ENCODE peak calls at places on chromosomes 3 and 15, in seven cellular contexts. One of them, this sample, is unnamed.

GRCh38 chr3:39285333-39285732 is 5.5 kb upstream of the CX3CR1 start:
- DNase-seq in A549: no peak
- DNase-seq in H54: no peak
- DNase-seq in tibial nerve: no peak
- DNase-seq in lower leg skin: no peak
- DNase-seq in breast epithelium: no peak
- DNase-seq in heart left ventricle: no peak
- DNase-seq in this sample: no peak

GRCh38 chr3:120636790-120637401 is 40.8 kb downstream of the NDUFB4 start:
- DNase-seq in lower leg skin: no peak
- DNase-seq in breast epithelium: no peak
- DNase-seq in H54: no peak
- DNase-seq in tibial nerve: no peak
- DNase-seq in A549: no peak
- DNase-seq in heart left ventricle: no peak
- DNase-seq in this sample: no peak

GRCh38 chr3:15204005-15204404 is 2.0 kb upstream of the CAPN7 start:
- DNase-seq in heart left ventricle: no peak
- DNase-seq in H54: peak
- DNase-seq in A549: no peak
- DNase-seq in tibial nerve: no peak
- DNase-seq in breast epithelium: no peak
- DNase-seq in lower leg skin: no peak
- DNase-seq in this sample: no peak

GRCh38 chr15:88861621-88862020 is 33.7 kb downstream of the HAPLN3 start:
- DNase-seq in heart left ventricle: no peak
- DNase-seq in H54: no peak
- DNase-seq in tibial nerve: no peak
- DNase-seq in A549: no peak
- DNase-seq in breast epithelium: no peak
- DNase-seq in lower leg skin: no peak
- DNase-seq in this sample: no peak

GRCh38 chr3:194255252-194256039 is 95.7 kb downstream of the CPN2 start:
- DNase-seq in A549: no peak
- DNase-seq in heart left ventricle: peak
- DNase-seq in H54: no peak
- DNase-seq in lower leg skin: peak
- DNase-seq in breast epithelium: peak
- DNase-seq in tibial nerve: no peak
- DNase-seq in this sample: peak

GRCh38 chr3:184417619-184418327 is 37.9 kb downstream of the CHRD start:
- DNase-seq in lower leg skin: peak
- DNase-seq in tibial nerve: peak
- DNase-seq in A549: peak
- DNase-seq in heart left ventricle: peak
- DNase-seq in breast epithelium: peak
- DNase-seq in H54: peak
- DNase-seq in this sample: peak

GRCh38 chr3:178343433-178344038 is 192.7 kb upstream of the KCNMB2 start:
- DNase-seq in lower leg skin: no peak
- DNase-seq in tibial nerve: no peak
- DNase-seq in breast epithelium: no peak
- DNase-seq in heart left ventricle: no peak
- DNase-seq in H54: no peak
- DNase-seq in A549: no peak
- DNase-seq in this sample: no peak

GRCh38 chr3:23113455-23114171 is 89.5 kb upstream of the UBE2E2 start:
- DNase-seq in breast epithelium: no peak
- DNase-seq in lower leg skin: no peak
- DNase-seq in heart left ventricle: no peak
- DNase-seq in H54: no peak
- DNase-seq in A549: no peak
- DNase-seq in tibial nerve: no peak
- DNase-seq in this sample: no peak

GRCh38 chr3:126104742-126105605 is 21.1 kb upstream of the SLC41A3 start:
- DNase-seq in breast epithelium: peak
- DNase-seq in A549: no peak
- DNase-seq in lower leg skin: peak
- DNase-seq in H54: no peak
- DNase-seq in heart left ventricle: no peak
- DNase-seq in tibial nerve: no peak
- DNase-seq in this sample: no peak

GRCh38 chr3:13612829-13613228 is 63.9 kb downstream of the FBLN2 start:
- DNase-seq in tibial nerve: peak
- DNase-seq in A549: no peak
- DNase-seq in breast epithelium: no peak
- DNase-seq in heart left ventricle: peak
- DNase-seq in H54: no peak
- DNase-seq in lower leg skin: peak
- DNase-seq in this sample: no peak

GRCh38 chr3:42216820-42217416 is 49.1 kb downstream of the CCK start:
- DNase-seq in heart left ventricle: no peak
- DNase-seq in tibial nerve: no peak
- DNase-seq in H54: peak
- DNase-seq in lower leg skin: no peak
- DNase-seq in breast epithelium: no peak
- DNase-seq in A549: no peak
- DNase-seq in this sample: no peak

DNA sequence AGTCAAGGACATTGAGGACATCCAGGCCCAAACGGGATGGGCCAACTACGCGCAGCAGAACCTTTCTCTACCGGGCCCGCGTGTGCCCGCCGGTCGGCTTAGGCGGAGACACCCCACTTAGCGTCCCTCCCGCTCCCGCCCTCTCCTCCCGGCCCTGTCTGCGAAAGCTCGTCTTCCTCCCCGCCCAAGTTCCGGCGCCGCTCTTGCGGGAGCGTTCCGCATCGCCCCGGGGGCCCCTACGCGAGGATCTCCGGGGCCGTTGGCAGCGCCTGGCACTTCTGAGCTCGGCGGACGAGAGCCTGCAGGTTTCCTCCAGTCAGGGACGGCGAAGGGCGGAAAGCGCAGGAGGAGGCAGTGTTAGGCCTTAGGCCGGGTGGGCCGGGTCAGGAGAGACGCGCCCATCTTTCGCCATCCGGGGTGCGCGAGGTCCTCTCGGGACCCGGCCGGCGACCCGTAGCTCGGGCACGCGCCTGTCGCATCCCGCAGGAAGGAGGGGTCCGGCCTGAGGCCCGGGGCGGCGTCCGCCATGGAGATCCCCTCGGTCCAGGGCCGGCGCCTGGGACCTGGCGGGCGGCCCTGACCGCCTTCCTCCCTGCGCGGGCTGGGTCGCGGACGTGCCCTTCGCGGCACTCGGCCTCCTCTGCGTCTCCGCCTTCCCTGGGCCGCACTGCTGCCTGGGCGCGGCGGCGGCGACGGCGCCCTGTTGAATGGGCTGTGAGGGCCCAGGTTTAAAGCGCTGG is at the start of gene FEM1B:
- DNase-seq in H54: peak
- DNase-seq in breast epithelium: peak
- DNase-seq in tibial nerve: peak
- DNase-seq in heart left ventricle: peak
- DNase-seq in lower leg skin: peak
- DNase-seq in A549: peak
- DNase-seq in this sample: peak
- TF ChIP-seq POLR2A in H54: peak
- TF ChIP-seq POLR2A in breast epithelium: peak
- TF ChIP-seq POLR2A in tibial nerve: peak
- TF ChIP-seq POLR2A in heart left ventricle: no peak
- TF ChIP-seq POLR2A in lower leg skin: no peak
- TF ChIP-seq POLR2A in A549: peak
- TF ChIP-seq POLR2A in this sample: peak

GRCh38 chr15:73993211-73993994 is 1.1 kb upstream of the PML start:
- DNase-seq in breast epithelium: no peak
- DNase-seq in tibial nerve: no peak
- DNase-seq in lower leg skin: no peak
- DNase-seq in H54: no peak
- DNase-seq in heart left ventricle: no peak
- DNase-seq in A549: no peak
- DNase-seq in this sample: peak

GRCh38 chr15:73994912-73995622 is 551 bp downstream of the PML start:
- DNase-seq in A549: no peak
- DNase-seq in H54: no peak
- DNase-seq in breast epithelium: no peak
- DNase-seq in lower leg skin: no peak
- DNase-seq in tibial nerve: no peak
- DNase-seq in heart left ventricle: no peak
- DNase-seq in this sample: peak

GRCh38 chr15:73996267-73996666 is 1.8 kb downstream of the PML start:
- DNase-seq in breast epithelium: no peak
- DNase-seq in H54: no peak
- DNase-seq in lower leg skin: no peak
- DNase-seq in heart left ventricle: no peak
- DNase-seq in A549: no peak
- DNase-seq in tibial nerve: no peak
- DNase-seq in this sample: peak

GRCh38 chr15:73992594-73992898 is 451 bp upstream of the STOML1 start:
- DNase-seq in lower leg skin: no peak
- DNase-seq in heart left ventricle: no peak
- DNase-seq in A549: no peak
- DNase-seq in H54: no peak
- DNase-seq in tibial nerve: no peak
- DNase-seq in breast epithelium: no peak
- DNase-seq in this sample: peak

DNA sequence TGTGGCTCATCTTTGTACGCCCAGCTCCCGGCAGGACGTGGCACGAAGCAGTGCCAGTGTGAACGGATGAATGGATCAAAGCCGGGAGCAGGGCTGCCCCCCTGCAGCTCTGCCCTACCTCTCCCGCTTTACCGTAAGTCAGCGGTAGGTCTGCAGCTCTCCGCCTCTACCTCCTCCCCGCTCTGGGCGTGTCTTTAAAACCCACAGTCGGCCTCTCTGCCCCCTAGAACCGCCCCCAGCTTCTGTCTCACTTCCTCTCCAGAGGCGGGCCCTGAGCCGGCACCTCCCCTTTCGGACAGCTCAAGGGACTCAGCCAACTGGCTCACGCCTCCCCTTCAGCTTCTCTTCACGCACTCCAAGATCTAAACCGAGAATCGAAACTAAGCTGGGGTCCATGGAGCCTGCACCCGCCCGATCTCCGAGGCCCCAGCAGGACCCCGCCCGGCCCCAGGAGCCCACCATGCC is at the start of gene PML:
- DNase-seq in tibial nerve: peak
- DNase-seq in lower leg skin: peak
- DNase-seq in breast epithelium: peak
- DNase-seq in heart left ventricle: peak
- DNase-seq in H54: peak
- DNase-seq in A549: peak
- DNase-seq in this sample: peak
- TF ChIP-seq POLR2A in tibial nerve: peak
- TF ChIP-seq POLR2A in lower leg skin: no peak
- TF ChIP-seq POLR2A in breast epithelium: no peak
- TF ChIP-seq POLR2A in heart left ventricle: peak
- TF ChIP-seq POLR2A in H54: peak
- TF ChIP-seq POLR2A in A549: peak
- TF ChIP-seq POLR2A in this sample: peak

DNA sequence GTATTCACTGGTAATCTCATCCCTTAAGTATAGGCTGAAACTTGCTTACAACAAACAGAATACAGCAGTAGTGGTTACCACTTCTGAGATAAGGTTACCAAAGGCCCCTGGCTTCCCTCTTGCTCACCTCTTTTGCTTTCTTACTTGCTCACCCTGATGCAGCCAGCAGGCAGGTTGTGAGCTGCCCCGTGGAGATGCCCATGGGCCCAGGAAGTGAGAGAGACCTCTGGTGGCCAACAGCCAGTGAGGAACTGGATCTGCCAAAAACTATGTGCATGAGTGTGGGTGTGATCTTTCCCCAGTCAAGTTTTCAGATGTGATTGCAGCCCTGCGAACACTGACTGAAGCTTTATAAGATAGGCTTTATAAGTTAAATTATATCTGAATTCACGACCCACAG is 48.7 kb downstream of the NMNAT3 start:
- DNase-seq in tibial nerve: no peak
- DNase-seq in H54: peak
- DNase-seq in breast epithelium: no peak
- DNase-seq in heart left ventricle: no peak
- DNase-seq in lower leg skin: no peak
- DNase-seq in A549: peak
- DNase-seq in this sample: peak
- TF ChIP-seq POLR2A in tibial nerve: no peak
- TF ChIP-seq POLR2A in H54: no peak
- TF ChIP-seq POLR2A in breast epithelium: no peak
- TF ChIP-seq POLR2A in heart left ventricle: no peak
- TF ChIP-seq POLR2A in lower leg skin: no peak
- TF ChIP-seq POLR2A in A549: no peak
- TF ChIP-seq POLR2A in this sample: no peak

GRCh38 chr15:90232196-90232595 is 1.5 kb downstream of the CIB1 start:
- DNase-seq in breast epithelium: no peak
- DNase-seq in heart left ventricle: no peak
- DNase-seq in H54: no peak
- DNase-seq in lower leg skin: no peak
- DNase-seq in tibial nerve: no peak
- DNase-seq in A549: no peak
- DNase-seq in this sample: no peak

GRCh38 chr15:90232941-90233700 is 620 bp downstream of the CIB1 start:
- DNase-seq in tibial nerve: no peak
- DNase-seq in breast epithelium: peak
- DNase-seq in lower leg skin: no peak
- DNase-seq in heart left ventricle: peak
- DNase-seq in H54: peak
- DNase-seq in A549: peak
- DNase-seq in this sample: peak

GRCh38 chr15:90234519-90234988 is 545 bp downstream of the GDPGP1 start:
- DNase-seq in H54: no peak
- DNase-seq in tibial nerve: no peak
- DNase-seq in breast epithelium: no peak
- DNase-seq in A549: no peak
- DNase-seq in heart left ventricle: no peak
- DNase-seq in lower leg skin: no peak
- DNase-seq in this sample: no peak

GRCh38 chr15:90231028-90232017 is 2.4 kb downstream of the CIB1 start:
- DNase-seq in heart left ventricle: no peak
- DNase-seq in A549: no peak
- DNase-seq in H54: no peak
- DNase-seq in breast epithelium: no peak
- DNase-seq in lower leg skin: no peak
- DNase-seq in tibial nerve: no peak
- DNase-seq in this sample: no peak

DNA sequence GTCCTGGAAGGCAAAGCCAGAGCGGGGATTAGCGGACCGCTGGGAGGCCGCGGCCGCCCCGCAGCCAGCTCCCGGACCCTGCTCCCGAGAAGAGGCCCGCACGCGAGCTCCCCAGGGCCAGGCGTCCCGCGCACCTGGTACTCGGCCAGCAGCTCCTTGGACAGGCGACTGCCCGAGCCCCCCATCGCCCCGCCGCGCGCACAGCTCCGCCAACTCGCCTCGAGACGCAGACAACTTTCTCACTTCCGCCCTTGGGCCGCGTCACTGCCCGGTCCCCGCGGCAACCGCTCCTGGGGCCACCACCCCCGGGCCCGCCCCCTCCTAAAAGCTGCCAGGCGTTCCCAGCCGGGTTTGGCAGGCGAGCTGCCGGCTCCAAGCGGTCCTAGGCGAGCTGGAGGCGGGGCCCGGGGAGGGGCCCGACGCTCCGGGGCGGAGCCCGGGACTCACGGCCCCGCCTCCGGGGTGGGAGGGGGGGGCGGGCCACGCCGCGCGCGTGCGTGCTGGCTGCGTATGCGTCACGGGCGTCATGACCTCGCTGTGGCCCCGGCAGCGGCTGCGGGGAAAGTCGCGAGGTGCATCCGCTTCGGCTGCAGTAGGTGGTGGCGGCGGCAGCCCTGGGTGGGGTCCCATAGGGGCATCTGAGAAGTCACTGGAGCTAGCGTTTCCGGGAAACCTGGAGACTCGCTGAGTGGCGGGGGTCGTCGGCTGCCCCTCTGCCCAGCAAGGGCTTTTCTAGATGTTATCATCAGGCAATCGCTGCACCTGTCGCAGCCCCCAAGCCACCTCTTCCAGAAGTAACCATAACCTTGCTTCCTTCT is at the start of the genes CIB1 and GDPGP1:
- DNase-seq in tibial nerve: peak
- DNase-seq in heart left ventricle: peak
- DNase-seq in breast epithelium: peak
- DNase-seq in lower leg skin: peak
- DNase-seq in A549: peak
- DNase-seq in H54: peak
- DNase-seq in this sample: peak
- TF ChIP-seq POLR2A in tibial nerve: peak
- TF ChIP-seq POLR2A in heart left ventricle: peak
- TF ChIP-seq POLR2A in breast epithelium: peak
- TF ChIP-seq POLR2A in lower leg skin: no peak
- TF ChIP-seq POLR2A in A549: peak
- TF ChIP-seq POLR2A in H54: peak
- TF ChIP-seq POLR2A in this sample: peak